ENCODE peak calls at places on chromosomes 4 and X, in eight cellular contexts. One of them, this sample, is unnamed. For H3K27me3 and H3K4me1, the result is how much of the 10 kb centered on the place peaks cover.

GRCh38 chr4:27176400-27176799 is 315.8 kb downstream of the STIM2 start:
- DNase-seq in heart right ventricle: no peak
- DNase-seq in aorta: no peak
- DNase-seq in cardiac muscle cell: peak
- DNase-seq in MM.1S: peak
- DNase-seq in GM23248: peak
- DNase-seq in lower lobe of right lung: no peak
- DNase-seq in psoas muscle: peak
- DNase-seq in this sample: no peak

GRCh38 chr4:153094435-153094834 is 109.8 kb upstream of the TRIM2 start:
- DNase-seq in heart right ventricle: no peak
- DNase-seq in aorta: no peak
- DNase-seq in cardiac muscle cell: no peak
- DNase-seq in MM.1S: no peak
- DNase-seq in GM23248: no peak
- DNase-seq in lower lobe of right lung: no peak
- DNase-seq in psoas muscle: no peak
- DNase-seq in this sample: no peak

GRCh38 chr4:142369141-142369540 is 477.0 kb downstream of the INPP4B start:
- DNase-seq in heart right ventricle: no peak
- DNase-seq in aorta: no peak
- DNase-seq in cardiac muscle cell: peak
- DNase-seq in MM.1S: no peak
- DNase-seq in GM23248: no peak
- DNase-seq in lower lobe of right lung: no peak
- DNase-seq in psoas muscle: no peak
- DNase-seq in this sample: no peak

GRCh38 chr4:142818476-142818875 is 27.6 kb downstream of the INPP4B start:
- DNase-seq in heart right ventricle: no peak
- DNase-seq in aorta: no peak
- DNase-seq in cardiac muscle cell: peak
- DNase-seq in MM.1S: no peak
- DNase-seq in GM23248: no peak
- DNase-seq in lower lobe of right lung: no peak
- DNase-seq in psoas muscle: no peak
- DNase-seq in this sample: no peak

GRCh38 chr4:142567199-142567598 is 278.9 kb downstream of the INPP4B start:
- DNase-seq in heart right ventricle: no peak
- DNase-seq in aorta: no peak
- DNase-seq in cardiac muscle cell: no peak
- DNase-seq in MM.1S: no peak
- DNase-seq in GM23248: peak
- DNase-seq in lower lobe of right lung: no peak
- DNase-seq in psoas muscle: no peak
- DNase-seq in this sample: no peak

GRCh38 chrX:153933751-153934472 is 925 bp downstream of the NAA10 start:
- DNase-seq in heart right ventricle: no peak
- DNase-seq in aorta: peak
- DNase-seq in cardiac muscle cell: peak
- DNase-seq in MM.1S: no peak
- DNase-seq in GM23248: peak
- DNase-seq in lower lobe of right lung: no peak
- DNase-seq in psoas muscle: no peak
- DNase-seq in this sample: no peak

GRCh38 chr4:2771264-2771663 is 15.1 kb upstream of the TNIP2 start:
- DNase-seq in heart right ventricle: no peak
- DNase-seq in aorta: no peak
- DNase-seq in cardiac muscle cell: no peak
- DNase-seq in MM.1S: no peak
- DNase-seq in GM23248: no peak
- DNase-seq in lower lobe of right lung: peak
- DNase-seq in psoas muscle: no peak
- DNase-seq in this sample: no peak

GRCh38 chrX:106481341-106481740 is 130.4 kb upstream of the RADX start:
- DNase-seq in heart right ventricle: peak
- DNase-seq in aorta: no peak
- DNase-seq in cardiac muscle cell: peak
- DNase-seq in MM.1S: peak
- DNase-seq in GM23248: peak
- DNase-seq in lower lobe of right lung: no peak
- DNase-seq in psoas muscle: no peak
- DNase-seq in this sample: no peak

GRCh38 chr4:10590896-10591295 is 93.7 kb downstream of the CLNK start:
- DNase-seq in heart right ventricle: no peak
- DNase-seq in aorta: no peak
- DNase-seq in cardiac muscle cell: no peak
- DNase-seq in MM.1S: no peak
- DNase-seq in GM23248: peak
- DNase-seq in lower lobe of right lung: no peak
- DNase-seq in psoas muscle: no peak
- DNase-seq in this sample: no peak

GRCh38 chrX:74119016-74119910 is 184.7 kb upstream of the ZCCHC13 start:
- DNase-seq in heart right ventricle: no peak
- DNase-seq in aorta: no peak
- DNase-seq in cardiac muscle cell: peak
- DNase-seq in MM.1S: no peak
- DNase-seq in GM23248: peak
- DNase-seq in lower lobe of right lung: no peak
- DNase-seq in psoas muscle: no peak
- DNase-seq in this sample: no peak

GRCh38 chr4:40688446-40689095 is 58.9 kb upstream of the RBM47 start:
- DNase-seq in heart right ventricle: no peak
- DNase-seq in aorta: no peak
- DNase-seq in cardiac muscle cell: no peak
- DNase-seq in MM.1S: no peak
- DNase-seq in GM23248: no peak
- DNase-seq in lower lobe of right lung: no peak
- DNase-seq in psoas muscle: no peak
- DNase-seq in this sample: no peak

GRCh38 chr4:97238956-97239698 is 904.1 kb downstream of the STPG2 start:
- DNase-seq in heart right ventricle: no peak
- DNase-seq in aorta: no peak
- DNase-seq in cardiac muscle cell: no peak
- DNase-seq in MM.1S: peak
- DNase-seq in GM23248: no peak
- DNase-seq in lower lobe of right lung: no peak
- DNase-seq in psoas muscle: no peak
- DNase-seq in this sample: no peak

GRCh38 chr4:129804458-129804981 is 708.6 kb downstream of the C4orf33 start:
- DNase-seq in heart right ventricle: no peak
- DNase-seq in aorta: no peak
- DNase-seq in cardiac muscle cell: no peak
- DNase-seq in MM.1S: no peak
- DNase-seq in GM23248: no peak
- DNase-seq in lower lobe of right lung: no peak
- DNase-seq in psoas muscle: no peak
- DNase-seq in this sample: no peak

GRCh38 chr4:184168406-184169019 is 49.2 kb downstream of the ENPP6 start:
- DNase-seq in heart right ventricle: peak
- DNase-seq in aorta: peak
- DNase-seq in cardiac muscle cell: peak
- DNase-seq in MM.1S: peak
- DNase-seq in GM23248: peak
- DNase-seq in lower lobe of right lung: peak
- DNase-seq in psoas muscle: peak
- DNase-seq in this sample: peak

GRCh38 chr4:76782837-76783236 is 115.1 kb downstream of the SOWAHB start:
- DNase-seq in heart right ventricle: no peak
- DNase-seq in aorta: no peak
- DNase-seq in cardiac muscle cell: peak
- DNase-seq in MM.1S: no peak
- DNase-seq in GM23248: peak
- DNase-seq in lower lobe of right lung: no peak
- DNase-seq in psoas muscle: no peak
- DNase-seq in this sample: no peak

GRCh38 chrX:136159615-136160025 is 12.3 kb downstream of the FHL1 start:
- DNase-seq in heart right ventricle: no peak
- DNase-seq in aorta: no peak
- DNase-seq in cardiac muscle cell: no peak
- DNase-seq in MM.1S: no peak
- DNase-seq in GM23248: no peak
- DNase-seq in lower lobe of right lung: no peak
- DNase-seq in psoas muscle: no peak
- DNase-seq in this sample: no peak

GRCh38 chr4:186666252-186666651 is 57.4 kb downstream of the FAT1 start:
- DNase-seq in heart right ventricle: no peak
- DNase-seq in aorta: no peak
- DNase-seq in cardiac muscle cell: no peak
- DNase-seq in MM.1S: no peak
- DNase-seq in GM23248: no peak
- DNase-seq in lower lobe of right lung: no peak
- DNase-seq in psoas muscle: no peak
- DNase-seq in this sample: no peak

GRCh38 chrX:139889760-139890159 is 43.1 kb downstream of the ATP11C start:
- DNase-seq in heart right ventricle: no peak
- DNase-seq in aorta: no peak
- DNase-seq in cardiac muscle cell: peak
- DNase-seq in MM.1S: no peak
- DNase-seq in GM23248: peak
- DNase-seq in lower lobe of right lung: no peak
- DNase-seq in psoas muscle: no peak
- DNase-seq in this sample: no peak

GRCh38 chr4:153518637-153519384 is 52.7 kb downstream of the TMEM131L start:
- DNase-seq in heart right ventricle: no peak
- DNase-seq in aorta: no peak
- DNase-seq in cardiac muscle cell: peak
- DNase-seq in MM.1S: no peak
- DNase-seq in GM23248: no peak
- DNase-seq in lower lobe of right lung: no peak
- DNase-seq in psoas muscle: no peak
- DNase-seq in this sample: no peak

GRCh38 chrX:41010188-41010846 is 74.9 kb upstream of the USP9X start:
- DNase-seq in heart right ventricle: peak
- DNase-seq in aorta: peak
- DNase-seq in cardiac muscle cell: peak
- DNase-seq in MM.1S: no peak
- DNase-seq in GM23248: peak
- DNase-seq in lower lobe of right lung: peak
- DNase-seq in psoas muscle: peak
- DNase-seq in this sample: peak
- H3K4me3 ChIP-seq in heart right ventricle: no peak
- H3K4me3 ChIP-seq in aorta: no peak
- H3K4me3 ChIP-seq in cardiac muscle cell: no peak
- H3K4me3 ChIP-seq in MM.1S: no peak
- H3K4me3 ChIP-seq in GM23248: peak
- H3K4me3 ChIP-seq in lower lobe of right lung: peak
- H3K4me3 ChIP-seq in psoas muscle: peak
- H3K4me3 ChIP-seq in this sample: peak

DNA sequence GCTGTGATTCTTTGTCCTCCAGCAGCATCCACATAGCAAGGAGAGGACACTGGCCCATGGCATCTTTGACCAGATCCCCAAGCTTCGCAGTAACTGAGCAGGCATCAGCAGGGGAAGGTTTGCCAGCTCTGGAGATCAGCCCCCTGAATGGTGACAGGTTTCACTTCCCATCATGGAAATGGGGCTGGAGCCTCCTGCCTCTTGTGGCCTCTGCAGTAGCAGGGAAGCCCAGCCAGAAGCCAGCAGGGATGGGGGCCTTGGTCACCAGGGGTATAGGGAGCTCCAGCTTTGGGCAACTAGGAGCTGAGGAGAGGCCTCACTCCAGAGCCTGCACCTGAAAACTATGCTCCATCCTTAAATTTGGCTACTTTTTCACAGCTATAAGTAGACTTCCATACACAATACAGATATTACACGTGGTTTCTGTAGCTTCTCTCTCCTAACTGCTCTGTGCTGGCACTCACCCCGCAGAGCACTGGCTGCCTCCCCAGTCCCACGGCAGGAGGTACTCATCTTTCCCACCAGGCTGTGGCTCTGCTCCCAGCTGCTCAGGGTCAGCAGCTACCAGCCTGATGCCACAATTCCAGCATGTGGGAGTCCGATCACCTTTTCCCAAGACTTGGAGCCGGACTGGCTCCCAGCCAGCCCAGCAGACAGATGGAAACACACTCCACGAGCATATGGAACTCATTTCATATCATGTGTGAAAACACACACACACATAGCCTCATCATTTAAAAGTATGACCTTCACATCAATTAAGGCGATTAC is 2.8 kb downstream of the TMEM271 start:
- DNase-seq in heart right ventricle: no peak
- DNase-seq in aorta: no peak
- DNase-seq in cardiac muscle cell: no peak
- DNase-seq in MM.1S: no peak
- DNase-seq in GM23248: no peak
- DNase-seq in lower lobe of right lung: no peak
- DNase-seq in psoas muscle: no peak
- DNase-seq in this sample: no peak
- H3K27me3 ChIP-seq in heart right ventricle: half or more
- H3K27me3 ChIP-seq in aorta: under half
- H3K27me3 ChIP-seq in cardiac muscle cell: half or more
- H3K27me3 ChIP-seq in MM.1S: under half
- H3K27me3 ChIP-seq in GM23248: under half
- H3K27me3 ChIP-seq in lower lobe of right lung: half or more
- H3K27me3 ChIP-seq in psoas muscle: under half
- H3K27me3 ChIP-seq in this sample: under half

DNA sequence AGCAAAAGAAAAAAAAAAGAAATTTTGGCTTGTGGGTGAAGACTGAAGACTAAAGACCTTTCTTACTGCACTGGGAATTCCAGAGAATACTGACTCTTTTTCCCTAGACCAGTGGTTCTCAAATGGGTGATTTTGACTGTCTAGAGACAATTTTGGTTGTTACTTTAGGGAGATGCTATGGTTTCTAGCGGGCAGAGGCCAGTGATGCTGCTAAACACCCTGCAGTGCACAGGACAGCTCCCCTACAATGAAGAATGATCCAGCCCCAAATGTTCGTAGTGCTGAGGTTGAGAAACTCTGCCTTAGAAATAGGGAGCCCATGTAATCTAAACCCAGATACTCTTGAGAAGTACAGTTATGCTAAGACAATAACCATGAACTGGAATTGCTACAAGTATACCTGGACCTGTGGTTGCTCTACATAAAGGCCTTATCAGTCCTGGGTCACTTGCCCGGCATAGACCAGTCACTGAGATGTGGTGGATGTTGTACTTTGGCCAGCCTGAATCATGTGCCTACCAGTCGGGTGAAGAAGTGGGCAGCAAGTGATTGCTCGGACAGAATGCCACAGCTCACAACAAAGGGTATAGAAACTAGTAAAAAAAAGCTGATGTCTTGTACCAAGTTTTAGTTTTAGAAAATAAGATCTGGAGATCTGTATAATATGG is 16.0 kb downstream of the ARHGAP10 start:
- DNase-seq in heart right ventricle: no peak
- DNase-seq in aorta: no peak
- DNase-seq in cardiac muscle cell: no peak
- DNase-seq in MM.1S: no peak
- DNase-seq in GM23248: no peak
- DNase-seq in lower lobe of right lung: no peak
- DNase-seq in psoas muscle: no peak
- DNase-seq in this sample: no peak
- H3K4me1 ChIP-seq in heart right ventricle: under half
- H3K4me1 ChIP-seq in aorta: under half
- H3K4me1 ChIP-seq in cardiac muscle cell: under half
- H3K4me1 ChIP-seq in MM.1S: under half
- H3K4me1 ChIP-seq in GM23248: under half
- H3K4me1 ChIP-seq in lower lobe of right lung: under half
- H3K4me1 ChIP-seq in psoas muscle: under half
- H3K4me1 ChIP-seq in this sample: under half

DNA sequence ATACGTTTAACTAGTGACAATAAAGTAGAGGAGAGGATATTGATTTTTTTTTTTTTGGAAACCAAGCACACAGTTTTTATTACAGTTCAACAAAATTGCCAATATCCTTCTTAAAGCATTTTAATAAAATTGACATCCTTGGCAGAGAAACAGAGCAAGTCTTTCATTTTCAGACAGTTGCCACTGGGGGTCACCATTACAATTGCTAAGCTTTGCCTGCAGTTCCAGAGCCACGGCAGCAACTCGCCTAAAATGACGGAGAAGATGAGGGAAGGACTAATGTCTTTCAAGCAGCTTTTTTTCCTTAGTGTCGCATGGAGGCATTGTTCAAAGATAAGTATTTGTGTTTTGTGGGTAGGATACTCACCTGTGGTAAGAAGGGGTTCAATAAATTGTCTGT is 507.8 kb upstream of the ARX start:
- DNase-seq in heart right ventricle: peak
- DNase-seq in aorta: no peak
- DNase-seq in cardiac muscle cell: peak
- DNase-seq in MM.1S: no peak
- DNase-seq in GM23248: peak
- DNase-seq in lower lobe of right lung: no peak
- DNase-seq in psoas muscle: no peak
- DNase-seq in this sample: peak
- H3K4me3 ChIP-seq in heart right ventricle: no peak
- H3K4me3 ChIP-seq in aorta: no peak
- H3K4me3 ChIP-seq in cardiac muscle cell: no peak
- H3K4me3 ChIP-seq in MM.1S: no peak
- H3K4me3 ChIP-seq in GM23248: no peak
- H3K4me3 ChIP-seq in lower lobe of right lung: no peak
- H3K4me3 ChIP-seq in psoas muscle: no peak
- H3K4me3 ChIP-seq in this sample: no peak